ENCODE peak calls at places on chromosomes 7 and 10, in five cellular contexts. J, G, M, A and N are unnamed samples.

GRCh38 chr7:42274052-42274451 is 37.0 kb upstream of the GLI3 start:
- DNase-seq in J (peak), G (peak), A (no peak), M (no peak), N (no peak)

GRCh38 chr10:63268139-63268797 is 135.1 kb downstream of the NRBF2 start:
- DNase-seq in J (peak), M (no peak), G (peak), A (no peak), N (peak)

GRCh38 chr10:110138197-110138812 is 69.1 kb upstream of the MXI1 start:
- DNase-seq in J (peak), A (peak), G (peak), M (no peak), N (peak)

GRCh38 chr10:84234508-84234907 is 6.8 kb downstream of the LRIT1 start:
- DNase-seq in A (no peak), M (no peak), J (no peak), G (no peak), N (no peak)

GRCh38 chr10:132205650-132206376 is 19.1 kb downstream of the DPYSL4 start:
- DNase-seq in J (no peak), G (no peak), A (no peak), M (no peak), N (no peak)

GRCh38 chr7:2689951-2690705 is 2.1 kb downstream of the AMZ1 start:
- DNase-seq in A (no peak), M (no peak), G (peak), J (peak), N (no peak)

GRCh38 chr10:78222096-78222790 is 188.6 kb downstream of the RPS24 start:
- DNase-seq in J (no peak), M (no peak), G (no peak), A (no peak), N (no peak)

GRCh38 chr10:132398566-132398991 is 1.6 kb downstream of the PWWP2B start:
- DNase-seq in M (no peak), G (no peak), J (no peak), A (no peak), N (no peak)

GRCh38 chr7:91668217-91668616 is 212.3 kb downstream of the MTERF1 start:
- DNase-seq in J (no peak), M (no peak), G (no peak), A (no peak), N (no peak)

GRCh38 chr7:106848851-106849442 is 16.1 kb upstream of the PIK3CG start:
- DNase-seq in J (peak), G (peak), A (no peak), M (no peak), N (peak)